ENCODE peak calls at places on chromosomes 12 and 14, in eight cellular contexts. One of them, this sample, is unnamed.

GRCh38 chr12:52213541-52214420 is 19.3 kb upstream of the KRT7 start:
- DNase-seq in upper lobe of right lung: peak; percentile 91
- DNase-seq in GM23248: peak; percentile 85
- DNase-seq in CD8-positive, alpha-beta T cell: no peak
- DNase-seq in fibroblast of lung: peak; percentile 78
- DNase-seq in lung: peak; percentile 85
- DNase-seq in MM.1S: peak; percentile 57
- DNase-seq in gastrocnemius medialis: peak; percentile 58
- DNase-seq in this sample: peak; percentile 90

GRCh38 chr12:50195832-50196231 is 28.7 kb upstream of the CERS5 start:
- DNase-seq in upper lobe of right lung: no peak
- DNase-seq in GM23248: peak; percentile 63
- DNase-seq in CD8-positive, alpha-beta T cell: no peak
- DNase-seq in fibroblast of lung: no peak
- DNase-seq in lung: no peak
- DNase-seq in MM.1S: no peak
- DNase-seq in gastrocnemius medialis: peak; percentile 16
- DNase-seq in this sample: no peak

GRCh38 chr12:52010152-52010622 is 3.4 kb downstream of the TAMALIN start:
- DNase-seq in upper lobe of right lung: peak; percentile 79
- DNase-seq in GM23248: peak; percentile 72
- DNase-seq in CD8-positive, alpha-beta T cell: no peak
- DNase-seq in fibroblast of lung: peak; percentile 91
- DNase-seq in lung: peak; percentile 57
- DNase-seq in MM.1S: no peak
- DNase-seq in gastrocnemius medialis: peak; percentile 42
- DNase-seq in this sample: peak; percentile 96

GRCh38 chr12:23197266-23197665 is 572.3 kb downstream of the ETNK1 start:
- DNase-seq in upper lobe of right lung: no peak
- DNase-seq in GM23248: peak; percentile 2
- DNase-seq in CD8-positive, alpha-beta T cell: no peak
- DNase-seq in fibroblast of lung: peak; percentile 31
- DNase-seq in lung: no peak
- DNase-seq in MM.1S: no peak
- DNase-seq in gastrocnemius medialis: no peak
- DNase-seq in this sample: no peak

GRCh38 chr12:129566800-129567199 is 337.0 kb downstream of the TMEM132D start:
- DNase-seq in upper lobe of right lung: no peak
- DNase-seq in GM23248: no peak
- DNase-seq in CD8-positive, alpha-beta T cell: no peak
- DNase-seq in fibroblast of lung: no peak
- DNase-seq in lung: no peak
- DNase-seq in MM.1S: no peak
- DNase-seq in gastrocnemius medialis: no peak
- DNase-seq in this sample: no peak

GRCh38 chr14:21350539-21350938 is 33.3 kb downstream of the SUPT16H start:
- DNase-seq in upper lobe of right lung: no peak
- DNase-seq in GM23248: no peak
- DNase-seq in CD8-positive, alpha-beta T cell: no peak
- DNase-seq in fibroblast of lung: no peak
- DNase-seq in lung: no peak
- DNase-seq in MM.1S: no peak
- DNase-seq in gastrocnemius medialis: no peak
- DNase-seq in this sample: no peak

GRCh38 chr14:52299692-52300278 is 14.3 kb upstream of the PTGER2 start:
- DNase-seq in upper lobe of right lung: no peak
- DNase-seq in GM23248: peak; percentile 76
- DNase-seq in CD8-positive, alpha-beta T cell: no peak
- DNase-seq in fibroblast of lung: peak; percentile 82
- DNase-seq in lung: no peak
- DNase-seq in MM.1S: peak; percentile 18
- DNase-seq in gastrocnemius medialis: no peak
- DNase-seq in this sample: peak; percentile 33

GRCh38 chr12:109302358-109302757 is 6.7 kb downstream of the FOXN4 start:
- DNase-seq in upper lobe of right lung: no peak
- DNase-seq in GM23248: no peak
- DNase-seq in CD8-positive, alpha-beta T cell: no peak
- DNase-seq in fibroblast of lung: no peak
- DNase-seq in lung: no peak
- DNase-seq in MM.1S: peak; percentile 36
- DNase-seq in gastrocnemius medialis: no peak
- DNase-seq in this sample: no peak

GRCh38 chr14:98959410-98959809 is 312.6 kb downstream of the BCL11B start:
- DNase-seq in upper lobe of right lung: no peak
- DNase-seq in GM23248: no peak
- DNase-seq in CD8-positive, alpha-beta T cell: no peak
- DNase-seq in fibroblast of lung: no peak
- DNase-seq in lung: no peak
- DNase-seq in MM.1S: no peak
- DNase-seq in gastrocnemius medialis: no peak
- DNase-seq in this sample: no peak

GRCh38 chr12:29990971-29991370 is 207.2 kb upstream of the TMTC1 start:
- DNase-seq in upper lobe of right lung: no peak
- DNase-seq in GM23248: peak; percentile 5
- DNase-seq in CD8-positive, alpha-beta T cell: no peak
- DNase-seq in fibroblast of lung: no peak
- DNase-seq in lung: no peak
- DNase-seq in MM.1S: no peak
- DNase-seq in gastrocnemius medialis: no peak
- DNase-seq in this sample: no peak

GRCh38 chr12:89162704-89163261 is 189.5 kb downstream of the DUSP6 start:
- DNase-seq in upper lobe of right lung: peak; percentile 69
- DNase-seq in GM23248: peak; percentile 98
- DNase-seq in CD8-positive, alpha-beta T cell: no peak
- DNase-seq in fibroblast of lung: peak; percentile 99
- DNase-seq in lung: peak; percentile 68
- DNase-seq in MM.1S: peak; percentile 57
- DNase-seq in gastrocnemius medialis: peak; percentile 55
- DNase-seq in this sample: no peak

GRCh38 chr12:50401383-50402155 is 884 bp downstream of the LARP4 start:
- DNase-seq in upper lobe of right lung: no peak
- DNase-seq in GM23248: peak; percentile 77
- DNase-seq in CD8-positive, alpha-beta T cell: no peak
- DNase-seq in fibroblast of lung: peak; percentile 73
- DNase-seq in lung: no peak
- DNase-seq in MM.1S: peak; percentile 21
- DNase-seq in gastrocnemius medialis: peak; percentile 20
- DNase-seq in this sample: peak; percentile 59

GRCh38 chr14:103296007-103296406 is 38.0 kb upstream of the EIF5 start:
- DNase-seq in upper lobe of right lung: no peak
- DNase-seq in GM23248: peak; percentile 81
- DNase-seq in CD8-positive, alpha-beta T cell: no peak
- DNase-seq in fibroblast of lung: peak; percentile 52
- DNase-seq in lung: no peak
- DNase-seq in MM.1S: no peak
- DNase-seq in gastrocnemius medialis: no peak
- DNase-seq in this sample: no peak

GRCh38 chr12:68352067-68352466 is 19.9 kb upstream of the MDM1 start:
- DNase-seq in upper lobe of right lung: no peak
- DNase-seq in GM23248: no peak
- DNase-seq in CD8-positive, alpha-beta T cell: no peak
- DNase-seq in fibroblast of lung: no peak
- DNase-seq in lung: no peak
- DNase-seq in MM.1S: no peak
- DNase-seq in gastrocnemius medialis: no peak
- DNase-seq in this sample: no peak

GRCh38 chr14:49892301-49892635 is 614 bp upstream of the ARF6 start:
- DNase-seq in upper lobe of right lung: no peak
- DNase-seq in GM23248: peak; percentile 92
- DNase-seq in CD8-positive, alpha-beta T cell: peak; percentile 67
- DNase-seq in fibroblast of lung: peak; percentile 92
- DNase-seq in lung: peak; percentile 60
- DNase-seq in MM.1S: peak; percentile 49
- DNase-seq in gastrocnemius medialis: peak; percentile 43
- DNase-seq in this sample: no peak

GRCh38 chr14:22427771-22428228 is 161.2 kb downstream of the DAD1 start:
- DNase-seq in upper lobe of right lung: no peak
- DNase-seq in GM23248: peak; percentile 87
- DNase-seq in CD8-positive, alpha-beta T cell: no peak
- DNase-seq in fibroblast of lung: peak; percentile 88
- DNase-seq in lung: peak; percentile 61
- DNase-seq in MM.1S: no peak
- DNase-seq in gastrocnemius medialis: no peak
- DNase-seq in this sample: peak; percentile 17

GRCh38 chr14:22429546-22429945 is 159.5 kb downstream of the DAD1 start:
- DNase-seq in upper lobe of right lung: no peak
- DNase-seq in GM23248: no peak
- DNase-seq in CD8-positive, alpha-beta T cell: no peak
- DNase-seq in fibroblast of lung: no peak
- DNase-seq in lung: no peak
- DNase-seq in MM.1S: no peak
- DNase-seq in gastrocnemius medialis: no peak
- DNase-seq in this sample: no peak

GRCh38 chr14:22426711-22427110 is 162.3 kb downstream of the DAD1 start:
- DNase-seq in upper lobe of right lung: no peak
- DNase-seq in GM23248: no peak
- DNase-seq in CD8-positive, alpha-beta T cell: no peak
- DNase-seq in fibroblast of lung: no peak
- DNase-seq in lung: no peak
- DNase-seq in MM.1S: no peak
- DNase-seq in gastrocnemius medialis: no peak
- DNase-seq in this sample: no peak

GRCh38 chr14:22432348-22432976 is 156.6 kb downstream of the DAD1 start:
- DNase-seq in upper lobe of right lung: no peak
- DNase-seq in GM23248: peak; percentile 89
- DNase-seq in CD8-positive, alpha-beta T cell: no peak
- DNase-seq in fibroblast of lung: peak; percentile 96
- DNase-seq in lung: peak; percentile 51
- DNase-seq in MM.1S: no peak
- DNase-seq in gastrocnemius medialis: no peak
- DNase-seq in this sample: no peak

GRCh38 chr14:22428681-22429315 is 160.2 kb downstream of the DAD1 start:
- DNase-seq in upper lobe of right lung: no peak
- DNase-seq in GM23248: peak; percentile 26
- DNase-seq in CD8-positive, alpha-beta T cell: no peak
- DNase-seq in fibroblast of lung: peak; percentile 28
- DNase-seq in lung: no peak
- DNase-seq in MM.1S: no peak
- DNase-seq in gastrocnemius medialis: no peak
- DNase-seq in this sample: no peak
- H3K4me1 ChIP-seq in upper lobe of right lung: peaks cover 48% of the 10 kb centered on the region
- H3K4me1 ChIP-seq in GM23248: peaks cover 24% of the 10 kb centered on the region
- H3K4me1 ChIP-seq in CD8-positive, alpha-beta T cell: no peaks in the 10 kb centered on the region
- H3K4me1 ChIP-seq in fibroblast of lung: no peaks in the 10 kb centered on the region
- H3K4me1 ChIP-seq in lung: peaks cover 4% of the 10 kb centered on the region
- H3K4me1 ChIP-seq in MM.1S: no peaks in the 10 kb centered on the region
- H3K4me1 ChIP-seq in gastrocnemius medialis: peaks cover 10% of the 10 kb centered on the region
- H3K4me1 ChIP-seq in this sample: no peaks in the 10 kb centered on the region

GRCh38 chr12:100668939-100669536 is 95.6 kb downstream of the GAS2L3 start:
- DNase-seq in upper lobe of right lung: peak; percentile 88
- DNase-seq in GM23248: peak; percentile 82
- DNase-seq in CD8-positive, alpha-beta T cell: no peak
- DNase-seq in fibroblast of lung: peak; percentile 60
- DNase-seq in lung: peak; percentile 70
- DNase-seq in MM.1S: peak; percentile 70
- DNase-seq in gastrocnemius medialis: no peak
- DNase-seq in this sample: peak; percentile 89
- H3K4me1 ChIP-seq in upper lobe of right lung: no peaks in the 10 kb centered on the region
- H3K4me1 ChIP-seq in GM23248: no peaks in the 10 kb centered on the region
- H3K4me1 ChIP-seq in CD8-positive, alpha-beta T cell: no peaks in the 10 kb centered on the region
- H3K4me1 ChIP-seq in fibroblast of lung: no peaks in the 10 kb centered on the region
- H3K4me1 ChIP-seq in lung: no peaks in the 10 kb centered on the region
- H3K4me1 ChIP-seq in MM.1S: peaks cover 12% of the 10 kb centered on the region
- H3K4me1 ChIP-seq in gastrocnemius medialis: no peaks in the 10 kb centered on the region
- H3K4me1 ChIP-seq in this sample: no peaks in the 10 kb centered on the region

GRCh38 chr14:61535032-61535431 is 160.3 kb upstream of the HIF1A start:
- DNase-seq in upper lobe of right lung: no peak
- DNase-seq in GM23248: peak; percentile 83
- DNase-seq in CD8-positive, alpha-beta T cell: no peak
- DNase-seq in fibroblast of lung: no peak
- DNase-seq in lung: no peak
- DNase-seq in MM.1S: no peak
- DNase-seq in gastrocnemius medialis: no peak
- DNase-seq in this sample: no peak

GRCh38 chr14:61531741-61532505 is 163.4 kb upstream of the HIF1A start:
- DNase-seq in upper lobe of right lung: no peak
- DNase-seq in GM23248: peak; percentile 40
- DNase-seq in CD8-positive, alpha-beta T cell: no peak
- DNase-seq in fibroblast of lung: no peak
- DNase-seq in lung: no peak
- DNase-seq in MM.1S: no peak
- DNase-seq in gastrocnemius medialis: no peak
- DNase-seq in this sample: no peak

GRCh38 chr14:61533513-61534255 is 161.6 kb upstream of the HIF1A start:
- DNase-seq in upper lobe of right lung: no peak
- DNase-seq in GM23248: peak; percentile 48
- DNase-seq in CD8-positive, alpha-beta T cell: no peak
- DNase-seq in fibroblast of lung: no peak
- DNase-seq in lung: no peak
- DNase-seq in MM.1S: no peak
- DNase-seq in gastrocnemius medialis: no peak
- DNase-seq in this sample: no peak

GRCh38 chr14:61530896-61531295 is 164.4 kb upstream of the HIF1A start:
- DNase-seq in upper lobe of right lung: no peak
- DNase-seq in GM23248: no peak
- DNase-seq in CD8-positive, alpha-beta T cell: no peak
- DNase-seq in fibroblast of lung: no peak
- DNase-seq in lung: no peak
- DNase-seq in MM.1S: no peak
- DNase-seq in gastrocnemius medialis: no peak
- DNase-seq in this sample: no peak

DNA sequence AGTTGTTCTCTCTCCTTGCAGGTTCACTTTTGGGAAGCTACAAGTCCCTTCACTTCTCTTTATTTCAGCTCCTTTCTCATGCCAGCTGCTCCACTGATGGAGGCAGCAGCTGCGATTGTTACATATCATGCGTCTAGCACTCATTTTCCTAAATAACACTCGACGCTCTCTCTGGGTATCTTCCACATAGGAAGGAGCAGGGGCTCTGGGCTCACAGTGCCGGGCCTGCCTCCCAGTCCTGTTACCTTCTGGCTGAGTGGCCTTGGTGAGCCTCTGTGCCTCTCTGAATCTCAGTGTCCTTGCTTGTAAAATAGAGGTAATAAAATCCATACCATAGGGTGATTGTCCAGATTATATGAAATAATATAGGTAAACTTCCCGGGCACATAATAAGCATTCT is 162.5 kb upstream of the HIF1A start:
- DNase-seq in upper lobe of right lung: no peak
- DNase-seq in GM23248: no peak
- DNase-seq in CD8-positive, alpha-beta T cell: no peak
- DNase-seq in fibroblast of lung: no peak
- DNase-seq in lung: no peak
- DNase-seq in MM.1S: no peak
- DNase-seq in gastrocnemius medialis: no peak
- DNase-seq in this sample: no peak
- H3K4me1 ChIP-seq in upper lobe of right lung: peaks cover 36% of the 10 kb centered on the region
- H3K4me1 ChIP-seq in GM23248: peaks cover 82% of the 10 kb centered on the region
- H3K4me1 ChIP-seq in CD8-positive, alpha-beta T cell: no peaks in the 10 kb centered on the region
- H3K4me1 ChIP-seq in fibroblast of lung: peaks cover 17% of the 10 kb centered on the region
- H3K4me1 ChIP-seq in lung: peaks cover 22% of the 10 kb centered on the region
- H3K4me1 ChIP-seq in MM.1S: peaks cover 9% of the 10 kb centered on the region
- H3K4me1 ChIP-seq in gastrocnemius medialis: peaks cover 8% of the 10 kb centered on the region
- H3K4me1 ChIP-seq in this sample: peaks cover 6% of the 10 kb centered on the region

DNA sequence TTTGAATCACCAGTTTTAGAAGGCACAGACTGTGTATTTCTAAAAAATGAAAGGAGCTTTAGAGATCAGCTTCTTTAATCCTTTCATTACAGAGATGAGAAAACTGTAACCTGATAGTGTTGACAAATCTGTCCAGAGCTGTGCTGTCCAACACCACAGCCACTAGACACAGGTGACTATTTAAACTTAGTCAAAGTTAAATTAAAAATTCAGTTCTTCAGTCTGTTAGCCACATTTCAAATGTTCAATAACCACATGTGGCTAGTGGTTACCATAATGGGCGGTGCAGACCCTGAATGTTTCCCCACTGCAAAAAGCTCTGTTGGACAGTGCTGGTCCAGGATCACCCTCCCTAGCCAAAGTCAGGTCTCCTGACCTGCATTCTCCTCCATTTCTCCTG is 21.6 kb downstream of the DAD1 start:
- DNase-seq in upper lobe of right lung: no peak
- DNase-seq in GM23248: no peak
- DNase-seq in CD8-positive, alpha-beta T cell: no peak
- DNase-seq in fibroblast of lung: no peak
- DNase-seq in lung: no peak
- DNase-seq in MM.1S: peak; percentile 51
- DNase-seq in gastrocnemius medialis: no peak
- DNase-seq in this sample: no peak
- H3K4me1 ChIP-seq in upper lobe of right lung: peaks cover 21% of the 10 kb centered on the region
- H3K4me1 ChIP-seq in GM23248: peaks cover 23% of the 10 kb centered on the region
- H3K4me1 ChIP-seq in CD8-positive, alpha-beta T cell: peaks cover 80% of the 10 kb centered on the region
- H3K4me1 ChIP-seq in fibroblast of lung: no peaks in the 10 kb centered on the region
- H3K4me1 ChIP-seq in lung: peaks cover 4% of the 10 kb centered on the region
- H3K4me1 ChIP-seq in MM.1S: peaks cover 62% of the 10 kb centered on the region
- H3K4me1 ChIP-seq in gastrocnemius medialis: peaks cover 38% of the 10 kb centered on the region
- H3K4me1 ChIP-seq in this sample: peaks cover 22% of the 10 kb centered on the region

This sample was measured in neural progenitor cell.